ENCODE peak calls at places on chromosomes 1 and 21, in eight cellular contexts. One of them, this sample, is unnamed.

GRCh38 chr1:38558055-38558454 is 301.5 kb downstream of the RRAGC start:
- DNase-seq in EL: no peak
- DNase-seq in T-helper 2 cell: no peak
- DNase-seq in activated naive CD4-positive, alpha-beta T cell treated with anti-CD3 and anti-CD28 coated beads, Interleukin-2, amount 10 ng/mL, durations not matched to agents 7 days and 5 days: no peak
- DNase-seq in NCI-H1436: no peak
- DNase-seq in WTC11: peak
- DNase-seq in AG08395: no peak
- DNase-seq in stomach: no peak
- DNase-seq in this sample: no peak

GRCh38 chr1:200275816-200276453 is 133.9 kb downstream of the ZNF281 start:
- DNase-seq in EL: no peak
- DNase-seq in T-helper 2 cell: no peak
- DNase-seq in activated naive CD4-positive, alpha-beta T cell treated with anti-CD3 and anti-CD28 coated beads, Interleukin-2, amount 10 ng/mL, durations not matched to agents 7 days and 5 days: no peak
- DNase-seq in NCI-H1436: no peak
- DNase-seq in WTC11: no peak
- DNase-seq in AG08395: no peak
- DNase-seq in stomach: no peak
- DNase-seq in this sample: no peak

GRCh38 chr1:203288351-203288894 is 16.9 kb upstream of the BTG2 start:
- DNase-seq in EL: no peak
- DNase-seq in T-helper 2 cell: no peak
- DNase-seq in activated naive CD4-positive, alpha-beta T cell treated with anti-CD3 and anti-CD28 coated beads, Interleukin-2, amount 10 ng/mL, durations not matched to agents 7 days and 5 days: no peak
- DNase-seq in NCI-H1436: no peak
- DNase-seq in WTC11: no peak
- DNase-seq in AG08395: no peak
- DNase-seq in stomach: no peak
- DNase-seq in this sample: no peak

GRCh38 chr1:200206340-200206739 is 178.8 kb downstream of the NR5A2 start:
- DNase-seq in EL: peak
- DNase-seq in T-helper 2 cell: no peak
- DNase-seq in activated naive CD4-positive, alpha-beta T cell treated with anti-CD3 and anti-CD28 coated beads, Interleukin-2, amount 10 ng/mL, durations not matched to agents 7 days and 5 days: no peak
- DNase-seq in NCI-H1436: no peak
- DNase-seq in WTC11: no peak
- DNase-seq in AG08395: peak
- DNase-seq in stomach: no peak
- DNase-seq in this sample: no peak

GRCh38 chr1:230224101-230224927 is 157.3 kb downstream of the GALNT2 start:
- DNase-seq in EL: no peak
- DNase-seq in T-helper 2 cell: no peak
- DNase-seq in activated naive CD4-positive, alpha-beta T cell treated with anti-CD3 and anti-CD28 coated beads, Interleukin-2, amount 10 ng/mL, durations not matched to agents 7 days and 5 days: no peak
- DNase-seq in NCI-H1436: no peak
- DNase-seq in WTC11: no peak
- DNase-seq in AG08395: no peak
- DNase-seq in stomach: no peak
- DNase-seq in this sample: no peak

GRCh38 chr21:44344541-44345183 is 5.5 kb upstream of the CFAP410 start:
- DNase-seq in EL: no peak
- DNase-seq in T-helper 2 cell: no peak
- DNase-seq in activated naive CD4-positive, alpha-beta T cell treated with anti-CD3 and anti-CD28 coated beads, Interleukin-2, amount 10 ng/mL, durations not matched to agents 7 days and 5 days: no peak
- DNase-seq in NCI-H1436: no peak
- DNase-seq in WTC11: no peak
- DNase-seq in AG08395: no peak
- DNase-seq in stomach: no peak
- DNase-seq in this sample: no peak

GRCh38 chr1:16617101-16617727 is 3.9 kb upstream of the NBPF1 start:
- DNase-seq in EL: no peak
- DNase-seq in T-helper 2 cell: no peak
- DNase-seq in activated naive CD4-positive, alpha-beta T cell treated with anti-CD3 and anti-CD28 coated beads, Interleukin-2, amount 10 ng/mL, durations not matched to agents 7 days and 5 days: peak
- DNase-seq in NCI-H1436: no peak
- DNase-seq in WTC11: peak
- DNase-seq in AG08395: no peak
- DNase-seq in stomach: peak
- DNase-seq in this sample: no peak

GRCh38 chr1:32345289-32345827 is 9.3 kb upstream of the MARCKSL1 start:
- DNase-seq in EL: peak
- DNase-seq in T-helper 2 cell: no peak
- DNase-seq in activated naive CD4-positive, alpha-beta T cell treated with anti-CD3 and anti-CD28 coated beads, Interleukin-2, amount 10 ng/mL, durations not matched to agents 7 days and 5 days: no peak
- DNase-seq in NCI-H1436: no peak
- DNase-seq in WTC11: no peak
- DNase-seq in AG08395: no peak
- DNase-seq in stomach: peak
- DNase-seq in this sample: peak

GRCh38 chr1:53342735-53343470 is 15.0 kb upstream of the LRP8 start:
- DNase-seq in EL: no peak
- DNase-seq in T-helper 2 cell: no peak
- DNase-seq in activated naive CD4-positive, alpha-beta T cell treated with anti-CD3 and anti-CD28 coated beads, Interleukin-2, amount 10 ng/mL, durations not matched to agents 7 days and 5 days: no peak
- DNase-seq in NCI-H1436: no peak
- DNase-seq in WTC11: no peak
- DNase-seq in AG08395: no peak
- DNase-seq in stomach: no peak
- DNase-seq in this sample: no peak

GRCh38 chr1:90712153-90712930 is 4.8 kb downstream of the BARHL2 start:
- DNase-seq in EL: no peak
- DNase-seq in T-helper 2 cell: no peak
- DNase-seq in activated naive CD4-positive, alpha-beta T cell treated with anti-CD3 and anti-CD28 coated beads, Interleukin-2, amount 10 ng/mL, durations not matched to agents 7 days and 5 days: no peak
- DNase-seq in NCI-H1436: no peak
- DNase-seq in WTC11: no peak
- DNase-seq in AG08395: no peak
- DNase-seq in stomach: no peak
- DNase-seq in this sample: no peak

GRCh38 chr1:169305948-169306347 is 61.6 kb downstream of the NME7 start:
- DNase-seq in EL: no peak
- DNase-seq in T-helper 2 cell: no peak
- DNase-seq in activated naive CD4-positive, alpha-beta T cell treated with anti-CD3 and anti-CD28 coated beads, Interleukin-2, amount 10 ng/mL, durations not matched to agents 7 days and 5 days: no peak
- DNase-seq in NCI-H1436: no peak
- DNase-seq in WTC11: no peak
- DNase-seq in AG08395: no peak
- DNase-seq in stomach: no peak
- DNase-seq in this sample: no peak

GRCh38 chr1:39132505-39133339 is 71.8 kb upstream of the MACF1 start:
- DNase-seq in EL: peak
- DNase-seq in T-helper 2 cell: no peak
- DNase-seq in activated naive CD4-positive, alpha-beta T cell treated with anti-CD3 and anti-CD28 coated beads, Interleukin-2, amount 10 ng/mL, durations not matched to agents 7 days and 5 days: no peak
- DNase-seq in NCI-H1436: no peak
- DNase-seq in WTC11: peak
- DNase-seq in AG08395: no peak
- DNase-seq in stomach: peak
- DNase-seq in this sample: no peak

GRCh38 chr1:54658164-54658913 is 16.8 kb downstream of the MROH7 start:
- DNase-seq in EL: no peak
- DNase-seq in T-helper 2 cell: no peak
- DNase-seq in activated naive CD4-positive, alpha-beta T cell treated with anti-CD3 and anti-CD28 coated beads, Interleukin-2, amount 10 ng/mL, durations not matched to agents 7 days and 5 days: no peak
- DNase-seq in NCI-H1436: no peak
- DNase-seq in WTC11: no peak
- DNase-seq in AG08395: no peak
- DNase-seq in stomach: no peak
- DNase-seq in this sample: no peak

GRCh38 chr1:176849281-176849680 is 315.2 kb downstream of the ASTN1 start:
- DNase-seq in EL: no peak
- DNase-seq in T-helper 2 cell: no peak
- DNase-seq in activated naive CD4-positive, alpha-beta T cell treated with anti-CD3 and anti-CD28 coated beads, Interleukin-2, amount 10 ng/mL, durations not matched to agents 7 days and 5 days: no peak
- DNase-seq in NCI-H1436: no peak
- DNase-seq in WTC11: no peak
- DNase-seq in AG08395: no peak
- DNase-seq in stomach: no peak
- DNase-seq in this sample: no peak

GRCh38 chr1:155050560-155051341 is at the start of gene ADAM15:
- DNase-seq in EL: peak
- DNase-seq in T-helper 2 cell: peak
- DNase-seq in activated naive CD4-positive, alpha-beta T cell treated with anti-CD3 and anti-CD28 coated beads, Interleukin-2, amount 10 ng/mL, durations not matched to agents 7 days and 5 days: peak
- DNase-seq in NCI-H1436: peak
- DNase-seq in WTC11: peak
- DNase-seq in AG08395: peak
- DNase-seq in stomach: peak
- DNase-seq in this sample: peak

GRCh38 chr1:94306521-94306920 is 69.1 kb upstream of the ARHGAP29 start:
- DNase-seq in EL: no peak
- DNase-seq in T-helper 2 cell: no peak
- DNase-seq in activated naive CD4-positive, alpha-beta T cell treated with anti-CD3 and anti-CD28 coated beads, Interleukin-2, amount 10 ng/mL, durations not matched to agents 7 days and 5 days: no peak
- DNase-seq in NCI-H1436: no peak
- DNase-seq in WTC11: no peak
- DNase-seq in AG08395: no peak
- DNase-seq in stomach: no peak
- DNase-seq in this sample: no peak

GRCh38 chr1:217747156-217747769 is 116.1 kb downstream of the SPATA17 start:
- DNase-seq in EL: peak
- DNase-seq in T-helper 2 cell: no peak
- DNase-seq in activated naive CD4-positive, alpha-beta T cell treated with anti-CD3 and anti-CD28 coated beads, Interleukin-2, amount 10 ng/mL, durations not matched to agents 7 days and 5 days: no peak
- DNase-seq in NCI-H1436: peak
- DNase-seq in WTC11: no peak
- DNase-seq in AG08395: peak
- DNase-seq in stomach: no peak
- DNase-seq in this sample: peak

GRCh38 chr1:29569971-29570634 is 333.8 kb downstream of the PTPRU start:
- DNase-seq in EL: peak
- DNase-seq in T-helper 2 cell: no peak
- DNase-seq in activated naive CD4-positive, alpha-beta T cell treated with anti-CD3 and anti-CD28 coated beads, Interleukin-2, amount 10 ng/mL, durations not matched to agents 7 days and 5 days: no peak
- DNase-seq in NCI-H1436: no peak
- DNase-seq in WTC11: no peak
- DNase-seq in AG08395: peak
- DNase-seq in stomach: peak
- DNase-seq in this sample: peak

GRCh38 chr1:21703318-21703963 is 34.3 kb upstream of the RAP1GAP start:
- DNase-seq in EL: peak
- DNase-seq in T-helper 2 cell: no peak
- DNase-seq in activated naive CD4-positive, alpha-beta T cell treated with anti-CD3 and anti-CD28 coated beads, Interleukin-2, amount 10 ng/mL, durations not matched to agents 7 days and 5 days: no peak
- DNase-seq in NCI-H1436: no peak
- DNase-seq in WTC11: no peak
- DNase-seq in AG08395: peak
- DNase-seq in stomach: no peak
- DNase-seq in this sample: peak

GRCh38 chr1:24913616-24914225 is 16.4 kb downstream of the RUNX3 start:
- DNase-seq in EL: no peak
- DNase-seq in T-helper 2 cell: no peak
- DNase-seq in activated naive CD4-positive, alpha-beta T cell treated with anti-CD3 and anti-CD28 coated beads, Interleukin-2, amount 10 ng/mL, durations not matched to agents 7 days and 5 days: no peak
- DNase-seq in NCI-H1436: no peak
- DNase-seq in WTC11: no peak
- DNase-seq in AG08395: no peak
- DNase-seq in stomach: no peak
- DNase-seq in this sample: no peak

GRCh38 chr1:182614796-182615451 is 10.7 kb upstream of the RGS16 start:
- DNase-seq in EL: peak
- DNase-seq in T-helper 2 cell: peak
- DNase-seq in activated naive CD4-positive, alpha-beta T cell treated with anti-CD3 and anti-CD28 coated beads, Interleukin-2, amount 10 ng/mL, durations not matched to agents 7 days and 5 days: peak
- DNase-seq in NCI-H1436: peak
- DNase-seq in WTC11: peak
- DNase-seq in AG08395: peak
- DNase-seq in stomach: peak
- DNase-seq in this sample: peak

GRCh38 chr1:221356693-221357092 is 385.2 kb downstream of the DUSP10 start:
- DNase-seq in EL: no peak
- DNase-seq in T-helper 2 cell: no peak
- DNase-seq in activated naive CD4-positive, alpha-beta T cell treated with anti-CD3 and anti-CD28 coated beads, Interleukin-2, amount 10 ng/mL, durations not matched to agents 7 days and 5 days: no peak
- DNase-seq in NCI-H1436: no peak
- DNase-seq in WTC11: no peak
- DNase-seq in AG08395: no peak
- DNase-seq in stomach: no peak
- DNase-seq in this sample: no peak

GRCh38 chr1:187001198-187001904 is 172.6 kb downstream of the PLA2G4A start:
- DNase-seq in EL: peak
- DNase-seq in T-helper 2 cell: no peak
- DNase-seq in activated naive CD4-positive, alpha-beta T cell treated with anti-CD3 and anti-CD28 coated beads, Interleukin-2, amount 10 ng/mL, durations not matched to agents 7 days and 5 days: no peak
- DNase-seq in NCI-H1436: no peak
- DNase-seq in WTC11: no peak
- DNase-seq in AG08395: peak
- DNase-seq in stomach: no peak
- DNase-seq in this sample: peak

GRCh38 chr1:85611856-85612255 is 31.3 kb downstream of the CCN1 start:
- DNase-seq in EL: peak
- DNase-seq in T-helper 2 cell: no peak
- DNase-seq in activated naive CD4-positive, alpha-beta T cell treated with anti-CD3 and anti-CD28 coated beads, Interleukin-2, amount 10 ng/mL, durations not matched to agents 7 days and 5 days: no peak
- DNase-seq in NCI-H1436: no peak
- DNase-seq in WTC11: no peak
- DNase-seq in AG08395: peak
- DNase-seq in stomach: peak
- DNase-seq in this sample: peak

GRCh38 chr1:226697608-226698544 is 41.2 kb downstream of the ITPKB start:
- DNase-seq in EL: no peak
- DNase-seq in T-helper 2 cell: no peak
- DNase-seq in activated naive CD4-positive, alpha-beta T cell treated with anti-CD3 and anti-CD28 coated beads, Interleukin-2, amount 10 ng/mL, durations not matched to agents 7 days and 5 days: no peak
- DNase-seq in NCI-H1436: no peak
- DNase-seq in WTC11: no peak
- DNase-seq in AG08395: no peak
- DNase-seq in stomach: no peak
- DNase-seq in this sample: no peak

GRCh38 chr1:61641578-61642336 is 83.2 kb downstream of the TM2D1 start:
- DNase-seq in EL: peak
- DNase-seq in T-helper 2 cell: peak
- DNase-seq in activated naive CD4-positive, alpha-beta T cell treated with anti-CD3 and anti-CD28 coated beads, Interleukin-2, amount 10 ng/mL, durations not matched to agents 7 days and 5 days: peak
- DNase-seq in NCI-H1436: no peak
- DNase-seq in WTC11: peak
- DNase-seq in AG08395: peak
- DNase-seq in stomach: peak
- DNase-seq in this sample: peak

GRCh38 chr1:38063616-38064015 is 17.0 kb upstream of the POU3F1 start:
- DNase-seq in EL: no peak
- DNase-seq in T-helper 2 cell: no peak
- DNase-seq in activated naive CD4-positive, alpha-beta T cell treated with anti-CD3 and anti-CD28 coated beads, Interleukin-2, amount 10 ng/mL, durations not matched to agents 7 days and 5 days: no peak
- DNase-seq in NCI-H1436: no peak
- DNase-seq in WTC11: no peak
- DNase-seq in AG08395: no peak
- DNase-seq in stomach: no peak
- DNase-seq in this sample: no peak

GRCh38 chr1:109620396-109620817 is 770 bp downstream of the AMPD2 start:
- DNase-seq in EL: peak
- DNase-seq in T-helper 2 cell: no peak
- DNase-seq in activated naive CD4-positive, alpha-beta T cell treated with anti-CD3 and anti-CD28 coated beads, Interleukin-2, amount 10 ng/mL, durations not matched to agents 7 days and 5 days: no peak
- DNase-seq in NCI-H1436: no peak
- DNase-seq in WTC11: no peak
- DNase-seq in AG08395: peak
- DNase-seq in stomach: no peak
- DNase-seq in this sample: peak

This sample was measured in H4.